ENCODE peak calls at places on chromosomes 6 and 20, in seven cellular contexts. J is endodermal cell; F is GM23248; A is upper lobe of right lung; U is CD4-positive, CD25-positive, alpha-beta regulatory T cell; B is OCI-LY7; T is stomach. K is an unnamed sample.
A peak's percentile ranks its signal among the peaks of the same experiment; 100 is the strongest.

GRCh38 chr6:20569000-20569610 is 34.8 kb downstream of the CDKAL1 start:
- DNase-seq in J (no peak), F (peak; percentile 34), A (no peak), U (no peak), B (no peak), T (no peak), K (no peak)

GRCh38 chr6:4350571-4351505 is 215.5 kb upstream of the ECI2 start:
- DNase-seq in J (peak; percentile 11), F (peak; percentile 43), A (no peak), U (no peak), B (no peak), T (no peak), K (no peak)

GRCh38 chr20:44438782-44439181 is 36.9 kb upstream of the TTPAL start:
- DNase-seq in J (no peak), F (no peak), A (no peak), U (no peak), B (no peak), T (no peak), K (no peak)

GRCh38 chr6:5205877-5206840 is 54.6 kb downstream of the LYRM4 start:
- DNase-seq in J (no peak), F (peak; percentile 72), A (no peak), U (no peak), B (no peak), T (peak; percentile 38), K (no peak)

GRCh38 chr20:46089076-46089337 is 755 bp downstream of the NCOA5 start:
- DNase-seq in J (no peak), F (peak; percentile 69), A (no peak), U (no peak), B (no peak), T (no peak), K (no peak)

GRCh38 chr6:85579581-85579980 is 14.1 kb downstream of the SNX14 start:
- DNase-seq in J (no peak), F (no peak), A (no peak), U (no peak), B (no peak), T (no peak), K (no peak)

GRCh38 chr20:51540585-51540984 is 1.9 kb downstream of the NFATC2 start:
- DNase-seq in J (no peak), F (no peak), A (no peak), U (no peak), B (no peak), T (no peak), K (no peak)

GRCh38 chr6:144559865-144560603 is 274.9 kb downstream of the UTRN start:
- DNase-seq in J (no peak), F (peak; percentile 8), A (no peak), U (peak; percentile 78), B (no peak), T (no peak), K (no peak)

GRCh38 chr20:64224344-64225165 is 31.0 kb upstream of the PCMTD2 start:
- DNase-seq in J (no peak), F (peak; percentile 97), A (no peak), U (no peak), B (no peak), T (no peak), K (no peak)

GRCh38 chr6:130143709-130144108 is 79.0 kb downstream of the SAMD3 start:
- DNase-seq in J (no peak), F (peak; percentile 50), A (no peak), U (no peak), B (no peak), T (no peak), K (no peak)

GRCh38 chr6:139762587-139763031 is 388.2 kb upstream of the CITED2 start:
- DNase-seq in J (no peak), F (peak; percentile 75), A (no peak), U (no peak), B (no peak), T (no peak), K (no peak)

GRCh38 chr6:30101939-30102700 is 10.8 kb downstream of the TRIM31 start:
- DNase-seq in J (peak; percentile 98), F (peak; percentile 97), A (peak; percentile 96), U (peak; percentile 55), B (peak; percentile 38), T (peak; percentile 90), K (peak; percentile 65)

GRCh38 chr6:37099442-37099841 is 70.5 kb upstream of the PIM1 start:
- DNase-seq in J (no peak), F (peak; percentile 63), A (no peak), U (no peak), B (no peak), T (no peak), K (no peak)

GRCh38 chr6:89591745-89592144 is 46.8 kb downstream of the LYRM2 start:
- DNase-seq in J (peak; percentile 57), F (no peak), A (no peak), U (no peak), B (no peak), T (no peak), K (no peak)

GRCh38 chr6:127716425-127716930 is 139.5 kb downstream of the C6orf58 start:
- DNase-seq in J (no peak), F (peak; percentile 4), A (no peak), U (no peak), B (no peak), T (no peak), K (no peak)

GRCh38 chr6:34414999-34415858 is 10.6 kb downstream of the RPS10 start:
- DNase-seq in J (no peak), F (peak; percentile 79), A (no peak), U (peak; percentile 73), B (peak; percentile 69), T (peak; percentile 58), K (no peak)

GRCh38 chr20:49171928-49172327 is 16.2 kb downstream of the STAU1 start:
- DNase-seq in J (no peak), F (no peak), A (no peak), U (no peak), B (no peak), T (no peak), K (no peak)

GRCh38 chr20:39983655-39984054 is 705.4 kb downstream of the MAFB start:
- DNase-seq in J (no peak), F (no peak), A (no peak), U (no peak), B (no peak), T (no peak), K (no peak)

GRCh38 chr6:40417031-40417430 is 170.1 kb downstream of the LRFN2 start:
- DNase-seq in J (no peak), F (no peak), A (no peak), U (no peak), B (no peak), T (no peak), K (no peak)

GRCh38 chr6:117906905-117907599 is at the start of gene SLC35F1:
- DNase-seq in J (peak; percentile 94), F (peak; percentile 47), A (peak; percentile 69), U (peak; percentile 11), B (no peak), T (peak; percentile 40), K (no peak)

GRCh38 chr20:49594143-49594928 is 26.4 kb upstream of the PTGIS start:
- DNase-seq in J (no peak), F (peak; percentile 94), A (no peak), U (peak; percentile 97), B (no peak), T (peak; percentile 77), K (no peak)

GRCh38 chr6:52108128-52108527 is 20.7 kb upstream of the PKHD1 start:
- DNase-seq in J (peak; percentile 53), F (no peak), A (no peak), U (no peak), B (no peak), T (no peak), K (no peak)

GRCh38 chr6:157089851-157090250 is 233.5 kb downstream of the TMEM242 start:
- DNase-seq in J (peak; percentile 79), F (peak; percentile 70), A (no peak), U (no peak), B (no peak), T (no peak), K (no peak)
- H3K9me3 ChIP-seq in J (no peaks in the 10 kb centered on the region), F (no peaks in the 10 kb centered on the region), A (no peaks in the 10 kb centered on the region), U (no peaks in the 10 kb centered on the region), B (no peaks in the 10 kb centered on the region), T (no peaks in the 10 kb centered on the region), K (no peaks in the 10 kb centered on the region)

GRCh38 chr6:169905041-169905807 is 153.8 kb downstream of the ERMARD start:
- DNase-seq in J (no peak), F (peak; percentile 60), A (no peak), U (no peak), B (no peak), T (peak; percentile 65), K (no peak)

GRCh38 chr6:169902604-169903003 is 151.2 kb downstream of the ERMARD start:
- DNase-seq in J (no peak), F (no peak), A (no peak), U (no peak), B (no peak), T (no peak), K (no peak)

GRCh38 chr6:169902070-169902469 is 150.6 kb downstream of the ERMARD start:
- DNase-seq in J (no peak), F (no peak), A (no peak), U (no peak), B (no peak), T (no peak), K (no peak)

GRCh38 chr6:169904051-169904922 is 152.9 kb downstream of the ERMARD start:
- DNase-seq in J (no peak), F (no peak), A (no peak), U (no peak), B (no peak), T (no peak), K (no peak)

GRCh38 chr6:169903122-169903521 is 151.7 kb downstream of the ERMARD start:
- DNase-seq in J (no peak), F (no peak), A (no peak), U (no peak), B (no peak), T (no peak), K (no peak)
- H3K9me3 ChIP-seq in J (no peaks in the 10 kb centered on the region), F (no peaks in the 10 kb centered on the region), A (no peaks in the 10 kb centered on the region), U (no peaks in the 10 kb centered on the region), B (no peaks in the 10 kb centered on the region), T (no peaks in the 10 kb centered on the region), K (no peaks in the 10 kb centered on the region)

GRCh38 chr6:62971976-62972658 is 239.2 kb upstream of the FKBP1C start:
- DNase-seq in J (no peak), F (no peak), A (no peak), U (no peak), B (no peak), T (no peak), K (no peak)

GRCh38 chr6:62980093-62980492 is 231.2 kb upstream of the FKBP1C start:
- DNase-seq in J (no peak), F (no peak), A (no peak), U (no peak), B (no peak), T (no peak), K (no peak)

GRCh38 chr6:62978920-62979319 is 232.3 kb upstream of the FKBP1C start:
- DNase-seq in J (no peak), F (no peak), A (no peak), U (no peak), B (no peak), T (no peak), K (no peak)

DNA sequence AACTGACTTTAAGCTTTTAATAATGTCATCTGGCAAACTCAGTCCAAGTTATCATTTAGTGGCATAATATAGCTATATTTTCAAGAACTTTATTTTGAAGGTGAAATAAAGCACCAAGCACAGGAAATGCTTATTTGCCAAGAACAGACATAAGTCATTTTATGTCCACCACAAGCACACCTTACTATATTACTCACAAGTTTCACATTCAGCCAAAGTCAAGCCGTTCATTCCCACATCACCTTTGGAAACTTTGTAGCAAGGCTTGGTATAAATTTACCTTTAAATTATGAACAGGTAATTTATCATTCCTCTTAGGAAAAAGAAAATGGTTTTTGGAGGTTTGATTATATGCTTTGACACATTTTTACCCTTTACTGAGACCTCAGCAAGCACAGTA is 236.8 kb upstream of the FKBP1C start:
- DNase-seq in J (no peak), F (no peak), A (no peak), U (no peak), B (no peak), T (no peak), K (no peak)
- H3K9me3 ChIP-seq in J (no peaks in the 10 kb centered on the region), F (no peaks in the 10 kb centered on the region), A (no peaks in the 10 kb centered on the region), U (no peaks in the 10 kb centered on the region), B (no peaks in the 10 kb centered on the region), T (no peaks in the 10 kb centered on the region), K (no peaks in the 10 kb centered on the region)

GRCh38 chr6:169935861-169936260 is 184.4 kb downstream of the ERMARD start:
- DNase-seq in J (no peak), F (no peak), A (no peak), U (no peak), B (no peak), T (no peak), K (no peak)
- H3K9me3 ChIP-seq in J (no peaks in the 10 kb centered on the region), F (no peaks in the 10 kb centered on the region), A (no peaks in the 10 kb centered on the region), U (no peaks in the 10 kb centered on the region), B (no peaks in the 10 kb centered on the region), T (no peaks in the 10 kb centered on the region), K (no peaks in the 10 kb centered on the region)

K was measured in T-helper 17 cell.